ENCODE peak calls at places on chromosomes 12 and 14, in eight cellular contexts. One of them, this sample, is unnamed.

GRCh38 chr14:102538598-102539543 is 29.3 kb upstream of the ANKRD9 start:
- DNase-seq in Panc1: no peak
- DNase-seq in prostate gland: no peak
- DNase-seq in GM23338: no peak
- DNase-seq in transverse colon: no peak
- DNase-seq in stomach: no peak
- DNase-seq in HepG2: peak; percentile 81
- DNase-seq in breast epithelium: no peak
- DNase-seq in this sample: no peak

GRCh38 chr12:24270965-24271364 is 321.5 kb upstream of the SOX5 start:
- DNase-seq in Panc1: no peak
- DNase-seq in prostate gland: no peak
- DNase-seq in GM23338: no peak
- DNase-seq in transverse colon: no peak
- DNase-seq in stomach: no peak
- DNase-seq in HepG2: no peak
- DNase-seq in breast epithelium: no peak
- DNase-seq in this sample: no peak

GRCh38 chr12:1592444-1593231 is 1.7 kb downstream of the FBXL14 start:
- DNase-seq in Panc1: no peak
- DNase-seq in prostate gland: no peak
- DNase-seq in GM23338: peak; percentile 72
- DNase-seq in transverse colon: peak; percentile 65
- DNase-seq in stomach: no peak
- DNase-seq in HepG2: no peak
- DNase-seq in breast epithelium: no peak
- DNase-seq in this sample: peak; percentile 65

GRCh38 chr14:105060751-105061427 is 4.3 kb downstream of the GPR132 start:
- DNase-seq in Panc1: no peak
- DNase-seq in prostate gland: no peak
- DNase-seq in GM23338: no peak
- DNase-seq in transverse colon: peak; percentile 54
- DNase-seq in stomach: peak; percentile 38
- DNase-seq in HepG2: no peak
- DNase-seq in breast epithelium: no peak
- DNase-seq in this sample: peak; percentile 70

GRCh38 chr12:59149995-59150642 is 229.8 kb upstream of the LRIG3 start:
- DNase-seq in Panc1: peak; percentile 71
- DNase-seq in prostate gland: peak; percentile 22
- DNase-seq in GM23338: peak; percentile 94
- DNase-seq in transverse colon: no peak
- DNase-seq in stomach: no peak
- DNase-seq in HepG2: peak; percentile 77
- DNase-seq in breast epithelium: no peak
- DNase-seq in this sample: no peak

GRCh38 chr14:35495278-35495677 is 38.7 kb upstream of the INSM2 start:
- DNase-seq in Panc1: no peak
- DNase-seq in prostate gland: no peak
- DNase-seq in GM23338: no peak
- DNase-seq in transverse colon: no peak
- DNase-seq in stomach: no peak
- DNase-seq in HepG2: no peak
- DNase-seq in breast epithelium: no peak
- DNase-seq in this sample: no peak

GRCh38 chr12:110921262-110921661 is 883 bp upstream of the MYL2 start:
- DNase-seq in Panc1: no peak
- DNase-seq in prostate gland: no peak
- DNase-seq in GM23338: no peak
- DNase-seq in transverse colon: no peak
- DNase-seq in stomach: no peak
- DNase-seq in HepG2: no peak
- DNase-seq in breast epithelium: no peak
- DNase-seq in this sample: no peak

GRCh38 chr12:50401383-50402155 is 884 bp downstream of the LARP4 start:
- DNase-seq in Panc1: no peak
- DNase-seq in prostate gland: peak; percentile 65
- DNase-seq in GM23338: peak; percentile 57
- DNase-seq in transverse colon: peak; percentile 13
- DNase-seq in stomach: no peak
- DNase-seq in HepG2: no peak
- DNase-seq in breast epithelium: no peak
- DNase-seq in this sample: peak; percentile 67

GRCh38 chr14:95518045-95518751 is 1.7 kb upstream of the SYNE3 start:
- DNase-seq in Panc1: no peak
- DNase-seq in prostate gland: no peak
- DNase-seq in GM23338: no peak
- DNase-seq in transverse colon: no peak
- DNase-seq in stomach: no peak
- DNase-seq in HepG2: no peak
- DNase-seq in breast epithelium: no peak
- DNase-seq in this sample: no peak

GRCh38 chr12:121789800-121790748 is 3.4 kb downstream of the RHOF start:
- DNase-seq in Panc1: no peak
- DNase-seq in prostate gland: no peak
- DNase-seq in GM23338: peak; percentile 67
- DNase-seq in transverse colon: peak; percentile 87
- DNase-seq in stomach: peak; percentile 75
- DNase-seq in HepG2: no peak
- DNase-seq in breast epithelium: no peak
- DNase-seq in this sample: peak; percentile 77

GRCh38 chr14:100734031-100734990 is 7.6 kb downstream of the DLK1 start:
- DNase-seq in Panc1: no peak
- DNase-seq in prostate gland: no peak
- DNase-seq in GM23338: no peak
- DNase-seq in transverse colon: no peak
- DNase-seq in stomach: no peak
- DNase-seq in HepG2: no peak
- DNase-seq in breast epithelium: no peak
- DNase-seq in this sample: peak; percentile 50

GRCh38 chr12:33596814-33597213 is 157.2 kb upstream of the SYT10 start:
- DNase-seq in Panc1: no peak
- DNase-seq in prostate gland: no peak
- DNase-seq in GM23338: no peak
- DNase-seq in transverse colon: no peak
- DNase-seq in stomach: no peak
- DNase-seq in HepG2: no peak
- DNase-seq in breast epithelium: no peak
- DNase-seq in this sample: no peak

GRCh38 chr12:109492371-109492770 is 14.9 kb downstream of the UBE3B start:
- DNase-seq in Panc1: no peak
- DNase-seq in prostate gland: no peak
- DNase-seq in GM23338: no peak
- DNase-seq in transverse colon: no peak
- DNase-seq in stomach: peak; percentile 28
- DNase-seq in HepG2: no peak
- DNase-seq in breast epithelium: no peak
- DNase-seq in this sample: no peak

GRCh38 chr14:71418591-71419245 is 511.5 kb downstream of the PCNX1 start:
- DNase-seq in Panc1: no peak
- DNase-seq in prostate gland: no peak
- DNase-seq in GM23338: no peak
- DNase-seq in transverse colon: no peak
- DNase-seq in stomach: no peak
- DNase-seq in HepG2: no peak
- DNase-seq in breast epithelium: no peak
- DNase-seq in this sample: no peak

GRCh38 chr14:99199854-99200653 is 71.9 kb downstream of the BCL11B start:
- DNase-seq in Panc1: no peak
- DNase-seq in prostate gland: no peak
- DNase-seq in GM23338: no peak
- DNase-seq in transverse colon: no peak
- DNase-seq in stomach: no peak
- DNase-seq in HepG2: no peak
- DNase-seq in breast epithelium: no peak
- DNase-seq in this sample: no peak

GRCh38 chr14:48568252-48568651 is 892.8 kb upstream of the MDGA2 start:
- DNase-seq in Panc1: no peak
- DNase-seq in prostate gland: no peak
- DNase-seq in GM23338: no peak
- DNase-seq in transverse colon: no peak
- DNase-seq in stomach: no peak
- DNase-seq in HepG2: no peak
- DNase-seq in breast epithelium: no peak
- DNase-seq in this sample: no peak

GRCh38 chr12:130862161-130862560 is 9.7 kb upstream of the RAN start:
- DNase-seq in Panc1: no peak
- DNase-seq in prostate gland: no peak
- DNase-seq in GM23338: no peak
- DNase-seq in transverse colon: no peak
- DNase-seq in stomach: no peak
- DNase-seq in HepG2: no peak
- DNase-seq in breast epithelium: no peak
- DNase-seq in this sample: peak; percentile 41

GRCh38 chr14:101929096-101929495 is 35.3 kb upstream of the DYNC1H1 start:
- DNase-seq in Panc1: no peak
- DNase-seq in prostate gland: no peak
- DNase-seq in GM23338: no peak
- DNase-seq in transverse colon: no peak
- DNase-seq in stomach: no peak
- DNase-seq in HepG2: no peak
- DNase-seq in breast epithelium: no peak
- DNase-seq in this sample: peak; percentile 50

GRCh38 chr12:12714276-12715001 is 2.7 kb upstream of the CDKN1B start:
- DNase-seq in Panc1: no peak
- DNase-seq in prostate gland: peak; percentile 59
- DNase-seq in GM23338: peak; percentile 71
- DNase-seq in transverse colon: peak; percentile 77
- DNase-seq in stomach: peak; percentile 54
- DNase-seq in HepG2: no peak
- DNase-seq in breast epithelium: no peak
- DNase-seq in this sample: no peak

GRCh38 chr12:19220205-19220604 is 90.7 kb downstream of the PLEKHA5 start:
- DNase-seq in Panc1: no peak
- DNase-seq in prostate gland: no peak
- DNase-seq in GM23338: no peak
- DNase-seq in transverse colon: no peak
- DNase-seq in stomach: no peak
- DNase-seq in HepG2: no peak
- DNase-seq in breast epithelium: no peak
- DNase-seq in this sample: no peak

GRCh38 chr12:5043589-5044419 is at the start of gene KCNA5:
- DNase-seq in Panc1: no peak
- DNase-seq in prostate gland: no peak
- DNase-seq in GM23338: peak; percentile 74
- DNase-seq in transverse colon: no peak
- DNase-seq in stomach: no peak
- DNase-seq in HepG2: no peak
- DNase-seq in breast epithelium: no peak
- DNase-seq in this sample: peak; percentile 77
- TF ChIP-seq POLR2AphosphoS5 in Panc1: no peak
- TF ChIP-seq POLR2AphosphoS5 in prostate gland: no peak
- TF ChIP-seq POLR2AphosphoS5 in GM23338: no peak
- TF ChIP-seq POLR2AphosphoS5 in transverse colon: no peak
- TF ChIP-seq POLR2AphosphoS5 in stomach: peak; percentile 3
- TF ChIP-seq POLR2AphosphoS5 in HepG2: no peak
- TF ChIP-seq POLR2AphosphoS5 in breast epithelium: no peak
- TF ChIP-seq POLR2AphosphoS5 in this sample: no peak

GRCh38 chr12:119683413-119683812 is 15.5 kb downstream of the PRKAB1 start:
- DNase-seq in Panc1: no peak
- DNase-seq in prostate gland: no peak
- DNase-seq in GM23338: no peak
- DNase-seq in transverse colon: no peak
- DNase-seq in stomach: no peak
- DNase-seq in HepG2: no peak
- DNase-seq in breast epithelium: no peak
- DNase-seq in this sample: no peak
- H3K36me3 ChIP-seq in Panc1: peaks cover 10% of the 10 kb centered on the region
- H3K36me3 ChIP-seq in prostate gland: no peaks in the 10 kb centered on the region
- H3K36me3 ChIP-seq in GM23338: peaks cover 16% of the 10 kb centered on the region
- H3K36me3 ChIP-seq in transverse colon: peaks cover 20% of the 10 kb centered on the region
- H3K36me3 ChIP-seq in stomach: peaks cover 39% of the 10 kb centered on the region
- H3K36me3 ChIP-seq in HepG2: peaks cover 9% of the 10 kb centered on the region
- H3K36me3 ChIP-seq in breast epithelium: peaks cover 18% of the 10 kb centered on the region
- H3K36me3 ChIP-seq in this sample: peaks cover 39% of the 10 kb centered on the region

DNA sequence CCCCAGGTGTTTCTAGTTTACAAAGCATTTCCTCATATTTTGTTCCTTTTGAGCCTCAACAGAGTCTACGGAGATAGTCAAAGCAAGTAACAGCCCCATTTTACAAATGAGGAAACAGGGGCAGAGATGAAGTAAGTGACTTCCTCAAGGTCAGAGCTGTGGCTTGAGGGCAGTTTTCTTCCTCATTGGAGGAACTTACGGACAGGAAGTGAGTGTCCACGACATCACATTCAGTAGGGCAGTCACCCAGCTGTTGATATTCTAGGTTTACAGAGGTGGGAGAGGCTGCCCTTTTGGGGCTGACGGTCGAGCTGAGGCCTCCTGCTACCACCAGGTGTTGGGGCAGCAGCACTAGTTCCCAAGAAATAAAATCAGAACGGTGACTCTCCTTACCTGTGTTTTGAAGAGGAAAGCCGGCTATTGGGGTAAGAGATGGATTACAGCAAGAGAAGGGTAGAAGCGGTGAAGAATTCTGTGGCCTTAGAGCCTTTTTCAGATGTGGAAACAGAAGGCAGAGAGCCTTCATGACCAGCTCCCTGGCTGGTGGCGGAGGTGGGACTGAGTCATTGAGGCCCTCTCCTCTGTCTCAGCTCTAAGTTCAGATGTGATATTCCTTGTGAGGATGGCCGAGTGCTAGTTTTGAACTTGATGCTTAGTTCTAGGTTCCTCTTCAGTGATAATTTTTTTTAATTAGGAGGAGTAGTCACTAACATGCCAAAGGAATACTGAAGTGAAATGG is 41.7 kb downstream of the SUSD6 start:
- DNase-seq in Panc1: no peak
- DNase-seq in prostate gland: no peak
- DNase-seq in GM23338: no peak
- DNase-seq in transverse colon: peak; percentile 55
- DNase-seq in stomach: peak; percentile 37
- DNase-seq in HepG2: no peak
- DNase-seq in breast epithelium: no peak
- DNase-seq in this sample: no peak
- TF ChIP-seq CTCF in Panc1: no peak
- TF ChIP-seq CTCF in prostate gland: no peak
- TF ChIP-seq CTCF in GM23338: no peak
- TF ChIP-seq CTCF in transverse colon: no peak
- TF ChIP-seq CTCF in stomach: no peak
- TF ChIP-seq CTCF in HepG2: no peak
- TF ChIP-seq CTCF in breast epithelium: no peak
- TF ChIP-seq CTCF in this sample: no peak

DNA sequence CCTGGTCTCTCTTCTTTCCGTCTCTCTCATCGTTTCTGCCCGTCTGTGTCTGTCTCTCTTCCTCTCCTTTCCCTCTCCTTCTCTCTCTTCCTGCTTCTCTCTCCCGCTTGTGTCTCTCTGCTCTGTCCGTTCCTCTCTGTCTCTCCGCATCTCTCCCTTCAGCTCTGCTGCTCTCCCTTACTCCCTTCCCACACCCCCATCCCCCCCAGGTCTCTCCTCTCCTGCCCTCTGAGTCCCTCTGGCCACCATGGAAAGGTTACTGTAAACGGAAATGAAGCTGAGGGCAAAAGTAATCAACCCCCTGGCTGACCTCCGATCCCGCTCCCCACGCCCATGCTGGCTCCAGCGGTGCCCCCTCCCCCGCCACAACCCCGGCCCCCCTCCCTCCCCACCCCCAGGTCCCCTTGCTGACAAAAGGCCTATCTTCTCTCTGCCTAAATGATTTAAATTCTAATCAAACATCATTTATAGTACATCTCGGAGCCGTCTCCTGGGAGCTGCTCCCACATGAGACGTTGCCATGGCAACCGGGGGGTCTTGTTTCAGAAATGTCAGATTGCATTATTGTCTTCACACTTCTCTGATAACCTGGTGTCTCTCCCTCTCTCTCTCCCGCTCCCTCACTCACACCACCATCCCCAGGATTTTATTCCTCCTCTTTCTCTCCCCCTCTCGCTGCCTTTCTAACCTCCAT is 203.8 kb downstream of the RBM19 start:
- DNase-seq in Panc1: no peak
- DNase-seq in prostate gland: no peak
- DNase-seq in GM23338: peak; percentile 62
- DNase-seq in transverse colon: no peak
- DNase-seq in stomach: no peak
- DNase-seq in HepG2: no peak
- DNase-seq in breast epithelium: no peak
- DNase-seq in this sample: no peak
- TF ChIP-seq POLR2AphosphoS5 in Panc1: no peak
- TF ChIP-seq POLR2AphosphoS5 in prostate gland: no peak
- TF ChIP-seq POLR2AphosphoS5 in GM23338: no peak
- TF ChIP-seq POLR2AphosphoS5 in transverse colon: no peak
- TF ChIP-seq POLR2AphosphoS5 in stomach: no peak
- TF ChIP-seq POLR2AphosphoS5 in HepG2: no peak
- TF ChIP-seq POLR2AphosphoS5 in breast epithelium: no peak
- TF ChIP-seq POLR2AphosphoS5 in this sample: no peak

This sample was measured in sigmoid colon.